ENCODE peak calls at places on chromosomes 6 and 20, in six cellular contexts. M, N, T, I, H and L are unnamed samples.

GRCh38 chr6:142932788-142933362 is 12.1 kb downstream of the HIVEP2 start:
- ATAC-seq in N (no peak), H (no peak), I (no peak), M (no peak), T (peak; percentile 13), L (no peak)

GRCh38 chr20:10591956-10592521 is 81.8 kb downstream of the JAG1 start:
- ATAC-seq in H (no peak), I (no peak), M (no peak), T (no peak), N (peak; percentile 21), L (no peak)

GRCh38 chr6:25155221-25155620 is 124.0 kb upstream of the CARMIL1 start:
- ATAC-seq in N (no peak), I (no peak), T (no peak), H (peak; percentile 60), M (peak; percentile 40), L (no peak)

GRCh38 chr6:29723666-29724588 is 693 bp downstream of the HLA-F start:
- ATAC-seq in T (peak; percentile 80), N (peak; percentile 63), H (no peak), M (peak; percentile 71), I (peak; percentile 26), L (peak; percentile 56)

GRCh38 chr6:70479236-70479635 is 65.9 kb downstream of the FAM135A start:
- ATAC-seq in M (no peak), N (no peak), I (no peak), T (no peak), H (peak; percentile 40), L (no peak)

GRCh38 chr6:36273802-36274201 is 3.9 kb downstream of the PNPLA1 start:
- ATAC-seq in M (no peak), H (no peak), N (no peak), I (no peak), T (no peak), L (no peak)

GRCh38 chr6:100184473-100184872 is 190.4 kb upstream of the MCHR2 start:
- ATAC-seq in H (peak; percentile 55), M (no peak), N (no peak), I (no peak), T (no peak), L (no peak)

GRCh38 chr6:14269434-14269833 is 151.9 kb downstream of the CD83 start:
- ATAC-seq in H (no peak), N (no peak), M (no peak), I (no peak), T (no peak), L (no peak)

GRCh38 chr6:120357447-120357846 is 976.8 kb downstream of the TBC1D32 start:
- ATAC-seq in M (no peak), T (no peak), H (no peak), N (no peak), I (no peak), L (no peak)

GRCh38 chr20:45946149-45946970 is 11.9 kb downstream of the PCIF1 start:
- ATAC-seq in N (no peak), I (peak; percentile 83), M (peak; percentile 28), H (no peak), T (peak; percentile 7), L (peak; percentile 86)

GRCh38 chr6:128964233-128964755 is 81.4 kb downstream of the LAMA2 start:
- ATAC-seq in H (no peak), N (no peak), I (no peak), M (no peak), T (no peak), L (no peak)

GRCh38 chr20:59800309-59800708 is 133.1 kb downstream of the SYCP2 start:
- ATAC-seq in T (no peak), N (no peak), H (no peak), I (no peak), M (no peak), L (no peak)

GRCh38 chr6:16651871-16652270 is 109.4 kb downstream of the ATXN1 start:
- ATAC-seq in I (no peak), H (no peak), N (no peak), M (no peak), T (peak; percentile 86), L (no peak)

GRCh38 chr20:38290829-38291581 is 13.0 kb upstream of the BPI start:
- ATAC-seq in I (peak; percentile 88), M (peak; percentile 35), H (peak; percentile 91), N (peak; percentile 96), T (peak; percentile 33), L (peak; percentile 32)

GRCh38 chr6:130377911-130378310 is 12.1 kb downstream of the TMEM200A start:
- ATAC-seq in H (no peak), I (peak; percentile 73), M (no peak), N (no peak), T (no peak), L (no peak)

GRCh38 chr20:3818155-3819151 is 1.9 kb upstream of the AP5S1 start:
- ATAC-seq in I (peak; percentile 89), M (peak; percentile 77), H (peak; percentile 86), N (peak; percentile 86), T (peak; percentile 62), L (peak; percentile 30)

GRCh38 chr6:48630511-48630910 is 519.5 kb upstream of the PTCHD4 start:
- ATAC-seq in M (no peak), I (no peak), N (no peak), H (no peak), T (no peak), L (no peak)

GRCh38 chr20:6140947-6141346 is 18.1 kb upstream of the FERMT1 start:
- ATAC-seq in N (peak; percentile 91), I (peak; percentile 92), M (no peak), T (peak; percentile 72), H (peak; percentile 80), L (no peak)

GRCh38 chr20:35490736-35491181 is 35.4 kb downstream of the CEP250 start:
- ATAC-seq in H (no peak), T (peak; percentile 99), M (peak; percentile 78), I (no peak), N (no peak), L (peak; percentile 41)

GRCh38 chr20:19653328-19653727 is 104.7 kb upstream of the RIN2 start:
- ATAC-seq in N (no peak), I (peak; percentile 42), H (no peak), T (no peak), M (no peak), L (no peak)

GRCh38 chr20:51481311-51481997 is 61.1 kb downstream of the NFATC2 start:
- ATAC-seq in M (no peak), N (no peak), I (no peak), H (no peak), T (peak; percentile 47), L (no peak)

GRCh38 chr20:51482836-51483235 is 59.7 kb downstream of the NFATC2 start:
- ATAC-seq in M (no peak), T (no peak), I (no peak), H (no peak), N (no peak), L (no peak)

GRCh38 chr20:51484141-51484815 is 58.2 kb downstream of the NFATC2 start:
- ATAC-seq in T (no peak), I (no peak), H (peak; percentile 58), N (no peak), M (no peak), L (no peak)

GRCh38 chr20:51486197-51487005 is 56.1 kb downstream of the NFATC2 start:
- ATAC-seq in I (no peak), M (no peak), H (no peak), N (no peak), T (no peak), L (no peak)

GRCh38 chr20:51480507-51481270 is 61.8 kb downstream of the NFATC2 start:
- ATAC-seq in I (no peak), N (no peak), H (no peak), M (no peak), T (peak; percentile 92), L (no peak)
- TF ChIP-seq CTCF in I (no peak), N (no peak), H (no peak), M (no peak), T (no peak), L (no peak)

GRCh38 chr6:15290067-15290641 is 44.3 kb downstream of the JARID2 start:
- ATAC-seq in M (no peak), T (no peak), I (no peak), N (no peak), H (no peak), L (no peak)

GRCh38 chr6:15290962-15291704 is 45.3 kb downstream of the JARID2 start:
- ATAC-seq in I (no peak), N (no peak), T (no peak), M (no peak), H (no peak), L (no peak)

GRCh38 chr6:15285682-15286294 is 39.9 kb downstream of the JARID2 start:
- ATAC-seq in N (no peak), T (no peak), H (peak; percentile 40), M (no peak), I (no peak), L (no peak)

GRCh38 chr6:15288856-15289255 is 43.0 kb downstream of the JARID2 start:
- ATAC-seq in T (peak; percentile 39), M (no peak), N (no peak), H (peak; percentile 86), I (peak; percentile 37), L (no peak)

DNA sequence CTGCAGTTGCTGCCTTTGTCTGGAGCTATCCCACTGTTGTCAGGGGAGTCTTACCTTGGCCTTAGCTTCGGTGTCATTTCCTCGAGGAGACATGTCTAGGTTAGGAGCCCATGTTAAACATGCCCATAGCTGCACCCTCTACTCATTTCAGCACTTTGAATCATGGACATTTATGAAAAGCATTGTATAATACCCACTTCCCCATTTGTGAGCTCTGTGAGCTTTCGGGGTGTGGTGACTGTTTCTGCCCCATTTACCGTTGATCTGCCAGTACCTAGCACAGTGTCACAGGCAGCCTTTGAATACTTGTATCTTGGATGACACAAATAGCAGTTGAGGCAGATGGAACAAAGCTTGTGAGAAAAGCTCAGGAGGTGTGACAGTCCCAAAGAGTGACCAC is 41.8 kb downstream of the JARID2 start:
- ATAC-seq in T (peak; percentile 99), M (peak; percentile 70), H (peak; percentile 14), N (no peak), I (no peak), L (no peak)
- TF ChIP-seq POLR2A in T (no peak), M (no peak), H (no peak), N (no peak), I (no peak), L (no peak)

GRCh38 chr6:73710470-73710869 is 14.5 kb downstream of the CD109 start:
- ATAC-seq in H (no peak), M (no peak), T (no peak), I (no peak), N (peak; percentile 69), L (no peak)
- TF ChIP-seq EP300 in H (no peak), M (no peak), T (no peak), I (no peak), N (no peak), L (no peak)

GRCh38 chr20:62899633-62900051 is 26.7 kb downstream of the DIDO1 start:
- ATAC-seq in M (no peak), N (no peak), I (peak; percentile 73), H (no peak), T (peak; percentile 22), L (peak; percentile 19)
- TF ChIP-seq CTCF in M (no peak), N (no peak), I (no peak), H (no peak), T (no peak), L (no peak)

GRCh38 chr6:121436966-121437756 is 1.7 kb downstream of the GJA1 start:
- ATAC-seq in H (no peak), T (no peak), N (peak; percentile 64), M (peak; percentile 58), I (no peak), L (peak; percentile 40)

GRCh38 chr6:121437861-121438651 is 2.6 kb downstream of the GJA1 start:
- ATAC-seq in M (peak; percentile 86), T (no peak), H (no peak), I (no peak), N (peak; percentile 62), L (peak; percentile 54)

GRCh38 chr6:121436172-121436965 is 923 bp downstream of the GJA1 start:
- ATAC-seq in H (no peak), M (no peak), T (no peak), N (peak; percentile 6), I (no peak), L (no peak)

GRCh38 chr6:121434037-121434770 is 1.2 kb upstream of the GJA1 start:
- ATAC-seq in T (no peak), N (peak; percentile 6), M (no peak), H (no peak), I (no peak), L (no peak)

GRCh38 chr6:121435444-121436069 is at the start of gene GJA1:
- ATAC-seq in T (no peak), M (peak; percentile 83), N (peak; percentile 76), I (no peak), H (peak; percentile 29), L (peak; percentile 78)
- TF ChIP-seq POLR2A in T (no peak), M (no peak), N (no peak), I (no peak), H (no peak), L (peak; percentile 72)